ENCODE peak calls at places on chromosomes 6 and 20, in nine cellular contexts. I is uterus, M is right lobe of liver, B is HCT116, W is brain microvascular endothelial cell, K is lower lobe of right lung, R is heart left ventricle, D is kidney epithelial cell, V is lower leg skin. G is an unnamed sample.

GRCh38 chr6:83153958-83154357 is 39.1 kb downstream of the PGM3 start:
- DNase-seq in I (no peak), M (no peak), B (no peak), W (no peak), K (no peak), R (no peak), D (no peak), V (no peak), G (peak)

GRCh38 chr6:166569206-166569605 is 17.3 kb downstream of the RAMACL start:
- DNase-seq in I (no peak), M (peak), B (no peak), W (no peak), K (no peak), R (no peak), D (no peak), V (peak), G (no peak)

GRCh38 chr20:35007413-35007812 is 51.7 kb downstream of the MYH7B start:
- DNase-seq in I (peak), M (peak), B (no peak), W (no peak), K (no peak), R (no peak), D (no peak), V (peak), G (no peak)

GRCh38 chr6:93235775-93236174 is 183.6 kb downstream of the EPHA7 start:
- DNase-seq in I (no peak), M (no peak), B (no peak), W (no peak), K (no peak), R (no peak), D (no peak), V (no peak), G (no peak)

GRCh38 chr6:119163006-119163405 is 84.5 kb upstream of the FAM184A start:
- DNase-seq in I (no peak), M (no peak), B (no peak), W (no peak), K (no peak), R (no peak), D (no peak), V (no peak), G (no peak)

GRCh38 chr6:33426590-33427563 is 7.0 kb downstream of the SYNGAP1 start:
- DNase-seq in I (no peak), M (no peak), B (no peak), W (no peak), K (no peak), R (no peak), D (no peak), V (no peak), G (no peak)

GRCh38 chr20:46396052-46396451 is 10.4 kb downstream of the ELMO2 start:
- DNase-seq in I (no peak), M (no peak), B (no peak), W (no peak), K (no peak), R (no peak), D (no peak), V (peak), G (no peak)

GRCh38 chr6:139577991-139578604 is 203.7 kb upstream of the CITED2 start:
- DNase-seq in I (no peak), M (no peak), B (no peak), W (peak), K (no peak), R (no peak), D (peak), V (no peak), G (peak)

GRCh38 chr6:21323577-21323976 is 270.0 kb upstream of the SOX4 start:
- DNase-seq in I (no peak), M (no peak), B (no peak), W (no peak), K (no peak), R (no peak), D (no peak), V (no peak), G (no peak)

GRCh38 chr20:21156266-21156665 is 30.4 kb downstream of the KIZ start:
- DNase-seq in I (no peak), M (no peak), B (no peak), W (peak), K (no peak), R (no peak), D (peak), V (no peak), G (no peak)

GRCh38 chr6:142903806-142904205 is 41.2 kb downstream of the HIVEP2 start:
- DNase-seq in I (no peak), M (no peak), B (no peak), W (no peak), K (no peak), R (no peak), D (no peak), V (no peak), G (no peak)

GRCh38 chr6:93182933-93183479 is 236.4 kb downstream of the EPHA7 start:
- DNase-seq in I (no peak), M (no peak), B (no peak), W (no peak), K (no peak), R (no peak), D (no peak), V (no peak), G (no peak)

GRCh38 chr20:7980332-7981046 is 39.1 kb downstream of the TMX4 start:
- DNase-seq in I (no peak), M (no peak), B (peak), W (peak), K (no peak), R (no peak), D (no peak), V (no peak), G (peak)

GRCh38 chr6:128882991-128883571 is at the start of gene LAMA2:
- DNase-seq in I (peak), M (peak), B (no peak), W (peak), K (peak), R (peak), D (no peak), V (peak), G (peak)

GRCh38 chr6:124947821-124948451 is 14.3 kb upstream of the RNF217 start:
- DNase-seq in I (no peak), M (no peak), B (no peak), W (no peak), K (no peak), R (no peak), D (no peak), V (no peak), G (no peak)

GRCh38 chr20:43448748-43449535 is 8.8 kb upstream of the SRSF6 start:
- DNase-seq in I (peak), M (no peak), B (peak), W (peak), K (no peak), R (no peak), D (no peak), V (peak), G (no peak)

GRCh38 chr6:168238159-168238887 is 81.3 kb downstream of the DACT2 start:
- DNase-seq in I (no peak), M (no peak), B (no peak), W (no peak), K (no peak), R (no peak), D (no peak), V (no peak), G (peak)

GRCh38 chr6:168370310-168370991 is 50.9 kb upstream of the DACT2 start:
- DNase-seq in I (peak), M (peak), B (peak), W (no peak), K (peak), R (peak), D (no peak), V (peak), G (no peak)

GRCh38 chr20:12113468-12114371 is 196.0 kb downstream of the BTBD3 start:
- DNase-seq in I (peak), M (peak), B (no peak), W (no peak), K (no peak), R (peak), D (no peak), V (no peak), G (peak)

GRCh38 chr6:45786243-45786795 is 229.3 kb downstream of the CLIC5 start:
- DNase-seq in I (no peak), M (no peak), B (no peak), W (no peak), K (no peak), R (no peak), D (no peak), V (no peak), G (no peak)

GRCh38 chr6:6393069-6393529 is 72.6 kb upstream of the F13A1 start:
- DNase-seq in I (no peak), M (no peak), B (no peak), W (no peak), K (no peak), R (no peak), D (no peak), V (no peak), G (no peak)

GRCh38 chr6:20279608-20280287 is 67.5 kb upstream of the MBOAT1 start:
- DNase-seq in I (no peak), M (no peak), B (no peak), W (no peak), K (no peak), R (no peak), D (peak), V (no peak), G (no peak)

GRCh38 chr6:17881085-17881883 is 106.2 kb downstream of the KIF13A start:
- DNase-seq in I (no peak), M (no peak), B (no peak), W (no peak), K (peak), R (no peak), D (no peak), V (no peak), G (peak)

GRCh38 chr6:21199246-21199645 is 394.3 kb upstream of the SOX4 start:
- DNase-seq in I (no peak), M (no peak), B (no peak), W (no peak), K (no peak), R (no peak), D (no peak), V (no peak), G (no peak)

DNA sequence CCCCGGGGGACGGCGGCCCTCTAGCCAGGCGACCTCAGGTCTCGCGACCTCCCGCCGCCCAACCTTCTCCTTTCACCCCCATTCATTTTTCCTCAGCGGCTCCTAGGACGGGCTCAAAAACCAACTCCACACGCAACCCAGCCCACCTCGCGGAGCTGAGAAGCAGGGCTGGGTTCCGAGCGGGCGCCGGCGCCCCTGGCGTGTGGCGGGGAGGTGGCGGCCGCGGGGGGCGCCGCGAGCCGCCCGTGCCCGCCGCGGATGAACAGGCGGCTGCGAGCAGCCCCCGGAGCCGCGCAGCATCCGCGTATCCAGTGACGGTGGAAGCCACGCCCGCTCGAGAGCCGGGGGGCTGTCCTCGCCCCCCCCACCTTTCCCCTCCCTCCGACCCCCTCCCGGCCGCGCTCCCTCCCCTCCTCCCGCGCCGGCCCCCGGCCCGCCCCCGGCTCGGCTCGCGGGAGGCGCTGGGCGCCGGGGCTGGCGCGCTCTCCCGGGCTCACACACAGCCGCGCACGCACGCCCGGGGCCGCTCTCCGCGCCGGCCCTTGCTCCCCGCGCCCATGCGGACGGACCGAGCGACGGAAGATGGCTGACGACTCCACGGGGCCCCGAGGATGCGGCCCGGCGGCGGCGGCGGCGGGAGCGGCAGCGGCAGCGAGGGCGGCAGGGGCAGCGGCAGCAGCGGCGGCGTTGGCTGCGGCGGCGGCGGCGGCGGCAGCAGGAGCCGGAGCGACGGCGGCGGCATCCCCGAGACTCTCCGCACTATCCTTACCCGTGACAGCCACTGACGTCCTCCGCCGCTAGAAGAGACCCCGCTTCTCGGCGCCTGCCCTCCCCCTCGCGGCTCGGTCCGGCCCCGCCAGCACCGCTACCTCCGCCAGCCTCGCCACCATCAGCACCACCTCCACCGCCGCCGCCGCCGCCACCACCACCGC is at the start of gene SOBP:
- DNase-seq in I (peak), M (peak), B (no peak), W (no peak), K (peak), R (peak), D (no peak), V (peak), G (no peak)
- TF ChIP-seq CTCF in I (no peak), M (no peak), B (no peak), W (no peak), K (no peak), R (peak), D (no peak), V (no peak), G (no peak)

DNA sequence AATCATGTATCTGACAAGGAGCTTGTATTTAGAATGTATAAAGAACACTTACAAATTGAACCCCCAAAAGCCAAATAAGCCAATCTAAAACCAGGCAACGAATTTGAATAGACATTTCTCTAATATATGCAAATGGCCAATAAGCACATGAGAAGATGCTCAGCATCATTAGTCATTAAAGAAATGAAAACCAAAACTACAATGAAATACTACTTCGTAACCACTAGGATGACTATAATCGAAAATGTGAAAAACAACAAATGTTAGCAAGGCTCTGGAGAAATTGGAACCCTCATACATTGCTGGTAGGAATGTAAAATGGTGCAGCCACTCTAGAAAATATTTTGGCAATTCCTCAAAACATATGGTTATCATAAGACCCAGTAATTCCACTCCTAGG is 105.8 kb upstream of the TOP1 start:
- DNase-seq in I (no peak), M (no peak), B (no peak), W (no peak), K (no peak), R (no peak), D (no peak), V (no peak), G (no peak)
- H3K4me3 ChIP-seq in I (no peak), M (no peak), B (no peak), W (no peak), K (no peak), R (no peak), D (no peak), V (no peak), G (no peak)

GRCh38 chr6:89597988-89598387 is 40.6 kb downstream of the LYRM2 start:
- DNase-seq in I (no peak), M (no peak), B (no peak), W (peak), K (no peak), R (no peak), D (peak), V (no peak), G (no peak)
- TF ChIP-seq CTCF in I (peak), M (peak), B (no peak), W (no peak), K (peak), R (no peak), D (no peak), V (no peak), G (no peak)

DNA sequence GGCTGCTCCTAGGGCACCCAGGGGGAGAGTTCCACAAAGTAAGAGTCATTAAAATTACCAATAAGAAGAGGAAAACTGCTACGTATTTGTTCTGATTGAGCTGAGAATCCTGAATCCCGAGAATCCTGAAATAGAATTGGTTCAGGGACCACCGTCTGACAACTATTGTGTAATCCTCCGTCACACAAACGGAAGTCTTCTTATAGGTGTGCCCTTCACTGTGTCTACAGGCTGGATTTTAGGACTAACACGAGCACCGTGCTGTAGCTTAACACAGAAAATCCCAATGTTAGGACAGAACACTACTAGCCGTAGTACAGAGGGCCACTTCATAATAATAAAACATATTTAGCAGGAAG is 50.6 kb upstream of the RNF182 start:
- DNase-seq in I (no peak), M (no peak), B (no peak), W (no peak), K (no peak), R (no peak), D (no peak), V (no peak), G (no peak)
- H3K4me3 ChIP-seq in I (peak), M (peak), B (no peak), W (peak), K (peak), R (peak), D (peak), V (no peak), G (no peak)

GRCh38 chr6:150910561-150910960 is 45.1 kb downstream of the MTHFD1L start:
- DNase-seq in I (no peak), M (no peak), B (no peak), W (no peak), K (no peak), R (no peak), D (no peak), V (no peak), G (no peak)

GRCh38 chr6:150902142-150902800 is 36.8 kb downstream of the MTHFD1L start:
- DNase-seq in I (no peak), M (no peak), B (no peak), W (no peak), K (no peak), R (no peak), D (no peak), V (no peak), G (no peak)

GRCh38 chr6:150900049-150900448 is 34.5 kb downstream of the MTHFD1L start:
- DNase-seq in I (no peak), M (no peak), B (no peak), W (no peak), K (no peak), R (no peak), D (no peak), V (no peak), G (no peak)

GRCh38 chr6:150907385-150907784 is 41.9 kb downstream of the MTHFD1L start:
- DNase-seq in I (no peak), M (no peak), B (no peak), W (no peak), K (no peak), R (no peak), D (no peak), V (no peak), G (no peak)

DNA sequence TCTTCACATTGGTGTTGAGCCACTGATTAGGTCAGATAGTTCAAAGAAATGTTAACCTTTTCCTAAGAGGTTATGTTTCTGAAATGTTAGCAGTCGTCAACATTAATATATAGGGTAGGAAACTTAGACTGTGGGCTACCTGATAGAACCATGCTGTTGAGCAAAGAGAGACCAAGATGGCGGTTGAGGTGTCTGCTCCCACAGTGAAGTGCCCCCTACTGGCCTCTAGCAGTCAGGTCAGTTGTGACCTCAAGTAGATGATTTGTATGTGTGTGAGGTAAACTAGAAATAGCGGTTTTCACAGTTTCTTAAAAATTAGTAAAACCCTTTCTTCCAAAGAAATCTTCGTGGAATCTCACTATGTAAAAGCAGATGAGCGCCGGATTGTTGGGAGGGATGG is 40.3 kb downstream of the MTHFD1L start:
- DNase-seq in I (no peak), M (no peak), B (no peak), W (no peak), K (no peak), R (no peak), D (no peak), V (no peak), G (no peak)
- TF ChIP-seq CTCF in I (no peak), M (peak), B (peak), W (peak), K (no peak), R (no peak), D (peak), V (no peak), G (peak)

DNA sequence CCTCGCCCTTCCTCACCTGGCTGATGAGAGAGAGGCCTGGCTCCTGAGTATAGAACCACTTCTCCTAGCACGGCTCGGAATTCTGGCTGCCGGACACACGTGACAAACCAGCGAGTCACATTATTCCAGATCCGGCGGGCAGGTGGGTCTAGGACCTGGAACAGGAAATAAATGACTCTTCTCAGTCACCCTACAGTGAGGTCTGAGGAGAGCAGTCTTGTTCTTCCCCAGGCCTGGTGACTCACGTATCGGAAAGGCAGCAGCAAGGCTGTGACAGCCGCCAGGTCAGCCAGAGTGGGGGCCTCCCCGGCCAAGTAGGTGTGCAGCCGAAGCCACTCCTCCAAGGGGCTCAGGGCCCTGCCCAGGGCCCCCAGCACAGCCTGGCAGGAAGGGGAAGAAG is 2.8 kb downstream of the VARS1 start:
- DNase-seq in I (no peak), M (no peak), B (peak), W (peak), K (no peak), R (no peak), D (peak), V (no peak), G (no peak)
- H3K4me3 ChIP-seq in I (no peak), M (no peak), B (peak), W (peak), K (no peak), R (no peak), D (peak), V (no peak), G (no peak)